ENCODE peak calls at places on chromosomes 5 and 9, in seven cellular contexts. T, I, E, U, M, L and A are unnamed samples.

GRCh38 chr5:17951392-17952169 is 317.3 kb downstream of the TAF11L14 start:
- DNase-seq in U (no peak), M (no peak), E (no peak), L (no peak), I (no peak), T (no peak), A (no peak)

GRCh38 chr5:56155992-56156584 is 77.0 kb downstream of the ANKRD55 start:
- DNase-seq in U (no peak), T (no peak), M (no peak), I (peak; percentile 35), L (no peak), E (no peak), A (no peak)

GRCh38 chr5:43017438-43017820 is 22.7 kb downstream of the ANXA2R start:
- DNase-seq in U (no peak), M (no peak), I (no peak), T (no peak), E (no peak), L (peak; percentile 47), A (no peak)

GRCh38 chr9:127937383-127938297 is at the start of gene DPM2:
- DNase-seq in M (peak; percentile 91), U (peak; percentile 88), I (peak; percentile 83), E (no peak), L (peak; percentile 85), T (peak; percentile 79), A (peak; percentile 77)

GRCh38 chr5:176557846-176558245 is 8.7 kb downstream of the CDHR2 start:
- DNase-seq in E (no peak), T (no peak), M (no peak), I (no peak), U (no peak), L (no peak), A (no peak)

GRCh38 chr5:107553063-107553676 is 117.6 kb downstream of the EFNA5 start:
- DNase-seq in U (no peak), E (no peak), I (no peak), T (no peak), M (no peak), L (no peak), A (peak; percentile 28)

GRCh38 chr9:33731625-33732024 is 63.7 kb upstream of the PRSS3 start:
- DNase-seq in M (no peak), I (no peak), T (no peak), L (no peak), U (no peak), E (no peak), A (no peak)

GRCh38 chr5:66171349-66172344 is 27.5 kb downstream of the SREK1 start:
- DNase-seq in I (no peak), M (peak; percentile 11), L (peak; percentile 32), U (no peak), E (peak; percentile 16), T (no peak), A (peak; percentile 71)

GRCh38 chr5:116444373-116445058 is 130.1 kb downstream of the SEMA6A start:
- DNase-seq in L (no peak), E (no peak), I (no peak), T (no peak), U (no peak), M (no peak), A (no peak)

GRCh38 chr9:126832440-126832839 is 27.6 kb downstream of the ZBTB43 start:
- DNase-seq in M (no peak), U (no peak), E (no peak), L (peak; percentile 48), I (no peak), T (no peak), A (no peak)

GRCh38 chr9:134341306-134341705 is 15.1 kb downstream of the RXRA start:
- DNase-seq in T (no peak), E (no peak), M (no peak), I (no peak), L (no peak), U (peak; percentile 75), A (no peak)

GRCh38 chr9:133371261-133371711 is 4.6 kb downstream of the SURF4 start:
- DNase-seq in I (no peak), E (no peak), L (no peak), M (no peak), U (no peak), T (no peak), A (no peak)

GRCh38 chr5:157215826-157216167 is 35.2 kb downstream of the ITK start:
- DNase-seq in L (no peak), M (no peak), I (no peak), U (no peak), T (no peak), E (no peak), A (no peak)

GRCh38 chr9:34242830-34243229 is 64.0 kb downstream of the UBAP1 start:
- DNase-seq in I (no peak), T (no peak), E (no peak), U (no peak), M (no peak), L (no peak), A (peak; percentile 57)

GRCh38 chr9:91758491-91758981 is 191.5 kb downstream of the ROR2 start:
- DNase-seq in L (peak; percentile 52), T (no peak), M (peak; percentile 30), E (no peak), U (no peak), I (no peak), A (peak; percentile 56)

GRCh38 chr5:149940077-149940574 is 4.5 kb downstream of the PDE6A start:
- DNase-seq in L (peak; percentile 42), M (peak; percentile 40), I (no peak), T (no peak), U (no peak), E (no peak), A (peak; percentile 28)

GRCh38 chr9:1959347-1959746 is 55.8 kb upstream of the SMARCA2 start:
- DNase-seq in T (no peak), I (no peak), U (no peak), M (no peak), L (no peak), E (no peak), A (no peak)

GRCh38 chr5:147565524-147565923 is 55.7 kb upstream of the DPYSL3 start:
- DNase-seq in M (no peak), U (no peak), T (no peak), E (no peak), L (no peak), I (no peak), A (peak; percentile 85)

GRCh38 chr9:125361837-125362531 is 100.4 kb downstream of the GAPVD1 start:
- DNase-seq in U (no peak), M (no peak), E (no peak), L (no peak), T (no peak), I (no peak), A (peak; percentile 13)

GRCh38 chr9:35756743-35757526 is 2.9 kb upstream of the MSMP start:
- DNase-seq in U (peak; percentile 86), M (peak; percentile 84), T (peak; percentile 66), I (no peak), L (peak; percentile 66), E (no peak), A (no peak)

GRCh38 chr9:97923529-97924108 is 1.3 kb upstream of the TRMO start:
- DNase-seq in T (peak; percentile 68), I (peak; percentile 74), E (no peak), L (peak; percentile 85), M (peak; percentile 69), U (peak; percentile 90), A (peak; percentile 87)

GRCh38 chr5:176413709-176414191 is 2.6 kb downstream of the CLTB start:
- DNase-seq in I (no peak), E (no peak), U (no peak), T (no peak), L (no peak), M (no peak), A (no peak)

GRCh38 chr5:134370871-134371833 is at the start of gene UBE2B:
- DNase-seq in T (peak; percentile 100), E (peak; percentile 99), L (peak; percentile 99), U (peak; percentile 99), M (peak; percentile 96), I (peak; percentile 99), A (peak; percentile 100)

GRCh38 chr5:134371834-134372340 is 518 bp downstream of the UBE2B start:
- DNase-seq in U (peak; percentile 76), I (peak; percentile 47), M (no peak), T (peak; percentile 60), E (no peak), L (peak; percentile 80), A (peak; percentile 30)

GRCh38 chr5:134370306-134370870 is 981 bp upstream of the UBE2B start:
- DNase-seq in L (no peak), T (no peak), M (no peak), E (no peak), U (no peak), I (no peak), A (no peak)

DNA sequence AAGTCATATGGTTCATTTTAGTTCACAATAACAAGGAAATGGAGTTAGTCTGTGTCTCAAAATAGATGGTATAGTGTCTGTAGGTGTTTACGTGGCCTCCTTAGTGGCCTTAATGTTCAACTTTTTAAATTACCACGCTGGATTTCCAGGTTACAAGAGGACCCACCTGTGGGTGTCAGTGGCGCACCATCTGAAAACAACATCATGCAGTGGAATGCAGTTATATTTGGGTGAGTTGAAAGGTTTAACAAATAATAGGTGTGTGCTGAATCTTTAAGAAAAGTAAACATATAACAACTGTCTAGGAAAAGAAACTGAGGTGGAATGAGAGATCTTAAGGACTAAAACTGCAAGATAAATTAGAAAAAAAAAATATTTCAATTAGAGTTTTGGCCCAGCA is 2.9 kb downstream of the UBE2B start:
- DNase-seq in L (no peak), T (no peak), M (no peak), E (no peak), U (no peak), I (no peak), A (no peak)
- TF ChIP-seq CTCF in L (no peak), T (no peak), M (no peak), E (no peak), U (no peak), I (no peak), A (no peak)

GRCh38 chr5:132775439-132776076 is 1.5 kb downstream of the SEPTIN8 start:
- DNase-seq in M (no peak), L (no peak), U (no peak), T (no peak), E (no peak), I (no peak), A (peak; percentile 30)

GRCh38 chr5:132774406-132774805 is 2.6 kb downstream of the SEPTIN8 start:
- DNase-seq in T (no peak), E (no peak), I (no peak), U (no peak), L (no peak), M (no peak), A (no peak)

GRCh38 chr5:132773601-132774355 is 3.3 kb downstream of the SEPTIN8 start:
- DNase-seq in I (no peak), T (no peak), U (no peak), E (no peak), M (no peak), L (no peak), A (no peak)

GRCh38 chr5:132776077-132776931 is 735 bp downstream of the SEPTIN8 start:
- DNase-seq in M (peak; percentile 36), I (no peak), L (no peak), T (no peak), U (no peak), E (no peak), A (peak; percentile 47)

GRCh38 chr5:132774896-132775295 is 2.1 kb downstream of the SEPTIN8 start:
- DNase-seq in T (no peak), M (no peak), U (no peak), L (no peak), I (no peak), E (no peak), A (peak; percentile 72)
- H3K4me3 ChIP-seq in T (no peak overlapping the region), M (no peak overlapping the region), U (peak overlapping the region; percentile 66), L (no peak overlapping the region), I (peak overlapping the region; percentile 93), E (no peak overlapping the region), A (peak overlapping the region; percentile 81)

GRCh38 chr5:178284095-178284675 is 51.6 kb upstream of the PHYKPL start:
- DNase-seq in M (no peak), I (no peak), T (no peak), E (no peak), L (no peak), U (no peak), A (no peak)
- TF ChIP-seq CTCF in M (peak; percentile 81), I (peak; percentile 19), T (peak; percentile 35), E (no peak), L (peak; percentile 35), U (peak; percentile 26), A (peak; percentile 55)

GRCh38 chr5:165370233-165370632 is 1864.8 kb downstream of the MAT2B start:
- DNase-seq in U (no peak), T (no peak), I (no peak), M (no peak), E (no peak), L (no peak), A (no peak)
- H3K4me3 ChIP-seq in U (no peak overlapping the region), T (no peak overlapping the region), I (no peak overlapping the region), M (no peak overlapping the region), E (no peak overlapping the region), L (no peak overlapping the region), A (no peak overlapping the region)